ENCODE peak calls at places on chromosomes 2 and 18, in seven cellular contexts. T, U, M, K, L, A and Q are unnamed samples.

GRCh38 chr2:48126180-48126579 is 219.9 kb upstream of the FBXO11 start:
- DNase-seq in T (peak), L (no peak), K (no peak), U (no peak), M (peak), A (no peak), Q (no peak)

GRCh38 chr2:43038034-43038719 is 188.2 kb downstream of the ZFP36L2 start:
- DNase-seq in A (no peak), L (no peak), T (peak), U (peak), M (no peak), K (no peak), Q (no peak)

GRCh38 chr2:119553687-119554344 is 9.6 kb downstream of the CFAP221 start:
- DNase-seq in M (no peak), U (no peak), K (no peak), A (no peak), T (no peak), L (no peak), Q (no peak)

GRCh38 chr2:74917702-74918619 is 40.5 kb upstream of the POLE4 start:
- DNase-seq in K (peak), A (no peak), L (peak), U (no peak), M (no peak), T (peak), Q (no peak)

GRCh38 chr2:58135861-58136260 is 89.3 kb downstream of the VRK2 start:
- DNase-seq in A (no peak), U (no peak), M (no peak), T (peak), K (no peak), L (no peak), Q (no peak)

GRCh38 chr2:68709421-68709911 is 25.1 kb upstream of the ARHGAP25 start:
- DNase-seq in K (peak), L (peak), M (no peak), U (no peak), T (peak), A (no peak), Q (peak)

GRCh38 chr18:9898792-9899549 is 13.2 kb downstream of the TXNDC2 start:
- DNase-seq in T (no peak), U (no peak), L (peak), K (no peak), M (no peak), A (no peak), Q (no peak)

GRCh38 chr2:188512456-188512855 is 220.8 kb downstream of the GULP1 start:
- DNase-seq in A (no peak), L (peak), U (no peak), K (peak), M (no peak), T (peak), Q (no peak)

GRCh38 chr2:584863-585823 is 92.1 kb downstream of the TMEM18 start:
- DNase-seq in M (no peak), U (no peak), K (peak), L (no peak), A (peak), T (no peak), Q (no peak)

GRCh38 chr2:113895301-113895700 is 5.4 kb downstream of the ACTR3 start:
- DNase-seq in A (no peak), U (no peak), L (no peak), T (no peak), K (no peak), M (no peak), Q (no peak)

GRCh38 chr18:11104307-11104706 is 45.1 kb downstream of the PIEZO2 start:
- DNase-seq in M (no peak), K (no peak), U (no peak), T (no peak), L (no peak), A (no peak), Q (no peak)

GRCh38 chr2:12617853-12618252 is 98.9 kb upstream of the TRIB2 start:
- DNase-seq in U (no peak), K (no peak), T (no peak), L (no peak), M (no peak), A (no peak), Q (no peak)

GRCh38 chr2:121748202-121748601 is 7.2 kb upstream of the TSN start:
- DNase-seq in M (no peak), A (no peak), U (no peak), L (peak), T (peak), K (peak), Q (no peak)

GRCh38 chr2:12819721-12820120 is 103.0 kb downstream of the TRIB2 start:
- DNase-seq in M (no peak), K (no peak), A (no peak), L (no peak), U (no peak), T (peak), Q (no peak)

GRCh38 chr2:205681836-205682238 is 464 bp upstream of the NRP2 start:
- DNase-seq in M (no peak), A (no peak), T (peak), U (peak), K (peak), L (no peak), Q (no peak)

GRCh38 chr2:96869824-96870630 is at the start of gene SEMA4C:
- DNase-seq in U (peak), M (no peak), L (peak), A (peak), K (peak), T (peak), Q (no peak)

GRCh38 chr2:119753041-119753929 is 6.4 kb upstream of the PTPN4 start:
- DNase-seq in L (peak), M (no peak), T (peak), A (no peak), U (no peak), K (peak), Q (no peak)

GRCh38 chr2:59706729-59707128 is 846.7 kb downstream of the BCL11A start:
- DNase-seq in A (no peak), T (no peak), K (no peak), U (no peak), L (no peak), M (no peak), Q (no peak)

GRCh38 chr2:218998414-218999002 is 5.3 kb upstream of the CRYBA2 start:
- DNase-seq in M (no peak), A (no peak), L (no peak), K (no peak), T (no peak), U (no peak), Q (no peak)

GRCh38 chr2:120231974-120232635 is 8.9 kb upstream of the TMEM185B start:
- DNase-seq in U (no peak), K (no peak), A (peak), T (peak), L (no peak), M (no peak), Q (no peak)

GRCh38 chr2:176157499-176158305 is 595 bp downstream of the HOXD3 start:
- DNase-seq in M (no peak), K (no peak), L (peak), U (peak), A (no peak), T (no peak), Q (no peak)

GRCh38 chr2:158191076-158191566 is 89.4 kb downstream of the UPP2 start:
- DNase-seq in A (no peak), T (no peak), M (no peak), K (no peak), L (no peak), U (no peak), Q (no peak)

GRCh38 chr2:224658776-224659175 is 57.4 kb downstream of the CCDC195 start:
- DNase-seq in K (no peak), T (peak), L (no peak), U (no peak), A (no peak), M (no peak), Q (no peak)

GRCh38 chr2:178285287-178285615 is 90.9 kb downstream of the OSBPL6 start:
- DNase-seq in T (no peak), A (no peak), L (no peak), M (no peak), K (no peak), U (no peak), Q (no peak)

GRCh38 chr18:24616638-24617037 is 156.2 kb downstream of the HRH4 start:
- DNase-seq in U (no peak), M (no peak), L (no peak), K (no peak), T (no peak), A (no peak), Q (no peak)

GRCh38 chr18:24609249-24609648 is 148.8 kb downstream of the HRH4 start:
- DNase-seq in T (no peak), K (no peak), M (no peak), L (no peak), U (no peak), A (no peak), Q (no peak)

GRCh38 chr18:24613887-24614286 is 153.4 kb downstream of the HRH4 start:
- DNase-seq in M (no peak), K (no peak), T (no peak), L (no peak), A (no peak), U (no peak), Q (no peak)

GRCh38 chr18:24605454-24605853 is 145.0 kb downstream of the HRH4 start:
- DNase-seq in T (no peak), L (no peak), U (no peak), M (no peak), K (no peak), A (no peak), Q (no peak)

DNA sequence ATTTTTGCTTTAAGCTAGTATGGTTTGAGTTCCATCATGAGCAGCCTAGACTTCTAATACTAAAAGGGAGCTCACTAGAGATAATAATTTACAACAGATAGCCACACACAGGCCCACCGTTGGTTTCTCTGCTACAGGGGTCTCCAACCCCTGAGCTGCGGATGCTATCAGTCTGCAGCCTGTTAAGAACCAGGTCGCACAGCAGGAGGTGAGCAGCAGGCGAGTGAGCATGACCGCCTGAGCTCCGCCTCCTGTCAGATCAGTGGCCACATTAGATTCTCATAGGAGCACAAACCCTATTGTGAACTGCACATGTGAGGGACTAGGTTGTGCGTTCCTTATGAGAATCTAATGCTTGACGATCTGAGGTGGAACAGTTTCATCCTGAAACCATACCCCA is 150.6 kb downstream of the HRH4 start:
- DNase-seq in U (no peak), K (no peak), A (no peak), L (no peak), M (no peak), T (no peak), Q (no peak)
- H3K27ac ChIP-seq in U (no peak), K (no peak), A (no peak), L (no peak), M (no peak), T (no peak), Q (no peak)

GRCh38 chr2:220275454-220275853 is 648.0 kb downstream of the SLC4A3 start:
- DNase-seq in A (no peak), K (no peak), M (no peak), U (no peak), L (peak), T (no peak), Q (no peak)
- H3K27ac ChIP-seq in A (no peak), K (no peak), M (no peak), U (no peak), L (no peak), T (no peak), Q (no peak)

GRCh38 chr18:59047321-59047991 is 92.2 kb upstream of the SEC11C start:
- DNase-seq in K (no peak), T (no peak), M (no peak), U (no peak), L (no peak), A (no peak), Q (no peak)
- H3K27ac ChIP-seq in K (no peak), T (no peak), M (no peak), U (no peak), L (no peak), A (no peak), Q (no peak)

GRCh38 chr2:27973592-27973991 is 83.1 kb downstream of the BABAM2 start:
- DNase-seq in M (no peak), U (no peak), T (peak), A (no peak), L (peak), K (no peak), Q (no peak)

GRCh38 chr2:27972311-27972710 is 81.8 kb downstream of the BABAM2 start:
- DNase-seq in M (no peak), A (no peak), L (no peak), K (no peak), U (no peak), T (no peak), Q (no peak)

GRCh38 chr2:27980242-27980641 is 89.7 kb downstream of the BABAM2 start:
- DNase-seq in A (no peak), K (no peak), L (no peak), T (no peak), U (no peak), M (no peak), Q (no peak)

DNA sequence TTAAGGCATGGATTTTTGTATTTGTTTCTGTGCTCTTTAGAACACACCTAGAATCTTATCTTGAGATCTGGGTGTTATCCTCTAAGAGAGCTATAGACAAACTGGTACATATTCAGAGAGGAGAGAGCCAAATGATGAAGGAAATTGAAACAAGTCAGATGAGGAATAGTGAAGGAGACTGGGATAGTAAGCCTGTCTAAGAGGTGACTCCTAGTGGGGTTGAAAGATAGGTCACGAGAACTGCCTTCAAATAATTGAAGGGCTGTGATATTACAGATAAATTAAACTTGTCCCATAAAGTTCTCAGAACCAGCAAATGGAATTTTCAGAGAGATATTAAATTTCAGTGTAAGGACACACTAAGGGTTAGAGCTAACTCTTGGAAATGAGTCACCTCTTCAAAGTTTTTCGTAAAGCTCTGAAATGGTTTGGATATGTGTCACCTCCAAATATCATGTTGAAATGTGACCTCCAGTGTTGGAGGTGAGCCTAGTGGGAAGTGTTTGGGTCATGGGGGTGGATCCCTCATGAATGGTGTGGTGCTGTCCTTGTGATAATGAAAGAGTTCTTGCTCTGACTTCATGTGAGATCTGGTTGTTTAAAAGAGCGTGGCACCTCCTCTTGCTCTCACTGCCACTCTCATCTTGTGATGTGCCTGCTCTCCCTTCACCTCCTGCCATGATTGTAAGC is 87.2 kb downstream of the BABAM2 start:
- DNase-seq in A (no peak), T (peak), U (no peak), M (no peak), K (no peak), L (peak), Q (no peak)
- H3K27ac ChIP-seq in A (no peak), T (peak), U (no peak), M (peak), K (no peak), L (peak), Q (no peak)

GRCh38 chr2:238863231-238863630 is 15.3 kb downstream of the TWIST2 start:
- DNase-seq in A (no peak), M (peak), L (no peak), T (no peak), U (no peak), K (no peak), Q (no peak)
- H3K27ac ChIP-seq in A (no peak), M (peak), L (peak), T (peak), U (peak), K (no peak), Q (no peak)

DNA sequence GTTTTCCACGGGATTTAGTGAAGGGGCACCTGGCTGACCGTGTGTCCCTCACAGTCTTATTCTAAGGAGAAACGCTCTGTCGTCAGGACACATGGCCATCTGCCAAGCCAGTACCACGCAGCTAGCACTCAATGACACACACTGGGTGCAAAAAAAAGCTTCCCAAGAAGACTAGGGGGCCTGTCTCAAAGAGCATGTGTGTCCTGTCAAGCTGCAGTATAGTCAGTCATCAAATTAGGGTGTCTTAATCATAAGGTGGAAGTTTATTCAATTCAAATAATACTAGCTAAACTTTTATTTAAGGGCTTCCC is 23.2 kb downstream of the LYPD1 start:
- DNase-seq in T (no peak), M (no peak), U (no peak), L (no peak), K (no peak), A (no peak), Q (no peak)
- H3K27ac ChIP-seq in T (no peak), M (no peak), U (no peak), L (no peak), K (no peak), A (no peak), Q (no peak)